ENCODE peak calls at places on chromosomes 2 and 18, in five cellular contexts. T, B, N, L and H are unnamed samples.

GRCh38 chr2:218959141-218959731 is at the start of gene CDK5R2:
- DNase-seq in T (peak), B (peak), N (peak), L (peak), H (peak)

GRCh38 chr2:239673641-239674040 is 272.8 kb upstream of the HDAC4 start:
- DNase-seq in T (no peak), B (no peak), N (no peak), L (no peak), H (no peak)

GRCh38 chr2:165417009-165417408 is 52.5 kb upstream of the CSRNP3 start:
- DNase-seq in T (no peak), B (no peak), N (no peak), L (no peak), H (no peak)

GRCh38 chr2:61811821-61812220 is 42.0 kb downstream of the FAM161A start:
- DNase-seq in T (no peak), B (no peak), N (peak), L (no peak), H (no peak)

GRCh38 chr18:80204142-80204541 is 43.2 kb downstream of the PARD6G start:
- DNase-seq in T (no peak), B (no peak), N (no peak), L (no peak), H (peak)

GRCh38 chr18:71951021-71951420 is 593.1 kb downstream of the CBLN2 start:
- DNase-seq in T (no peak), B (no peak), N (no peak), L (no peak), H (no peak)

GRCh38 chr2:221529943-221530652 is 42.0 kb downstream of the EPHA4 start:
- DNase-seq in T (no peak), B (no peak), N (no peak), L (no peak), H (peak)

GRCh38 chr2:223269386-223269785 is 217.4 kb downstream of the KCNE4 start:
- DNase-seq in T (no peak), B (no peak), N (no peak), L (no peak), H (no peak)

GRCh38 chr2:240245706-240246105 is 105.2 kb upstream of the OTOS start:
- DNase-seq in T (peak), B (no peak), N (no peak), L (no peak), H (no peak)

GRCh38 chr2:151819920-151820319 is 8.3 kb downstream of the ARL5A start:
- DNase-seq in T (no peak), B (no peak), N (no peak), L (no peak), H (no peak)

GRCh38 chr18:48228841-48229240 is 180.3 kb downstream of the ZBTB7C start:
- DNase-seq in T (no peak), B (no peak), N (no peak), L (no peak), H (no peak)

GRCh38 chr2:164314148-164314547 is 307.1 kb downstream of the GRB14 start:
- DNase-seq in T (no peak), B (peak), N (no peak), L (no peak), H (no peak)

GRCh38 chr2:208265371-208265806 is 666 bp upstream of the PIKFYVE start:
- DNase-seq in T (peak), B (peak), N (no peak), L (peak), H (no peak)

GRCh38 chr2:20012282-20013060 is at the start of gene MATN3:
- DNase-seq in T (no peak), B (no peak), N (no peak), L (peak), H (no peak)

GRCh38 chr2:39738941-39739340 is 40.1 kb downstream of the THUMPD2 start:
- DNase-seq in T (no peak), B (no peak), N (no peak), L (no peak), H (no peak)

GRCh38 chr2:14572588-14573089 is 59.9 kb upstream of the LRATD1 start:
- DNase-seq in T (no peak), B (no peak), N (no peak), L (no peak), H (no peak)

GRCh38 chr2:84846732-84847131 is 34.2 kb downstream of the TRABD2A start:
- DNase-seq in T (no peak), B (no peak), N (no peak), L (no peak), H (no peak)

GRCh38 chr18:41504316-41504715 is 450.7 kb upstream of the PIK3C3 start:
- DNase-seq in T (no peak), B (no peak), N (no peak), L (no peak), H (no peak)

GRCh38 chr2:207385903-207386302 is 143.9 kb upstream of the CREB1 start:
- DNase-seq in T (no peak), B (no peak), N (no peak), L (no peak), H (no peak)

GRCh38 chr18:56748698-56749268 is 97.6 kb downstream of the WDR7 start:
- DNase-seq in T (no peak), B (peak), N (peak), L (peak), H (peak)

GRCh38 chr2:17995594-17995993 is 117.1 kb downstream of the KCNS3 start:
- DNase-seq in T (no peak), B (no peak), N (no peak), L (no peak), H (no peak)

GRCh38 chr2:111918383-111918806 is 20.0 kb downstream of the MERTK start:
- DNase-seq in T (no peak), B (no peak), N (no peak), L (no peak), H (no peak)

GRCh38 chr2:231041061-231041689 is 3.9 kb downstream of the C2orf72 start:
- DNase-seq in T (no peak), B (no peak), N (no peak), L (no peak), H (no peak)

GRCh38 chr2:107717666-107718065 is 109.0 kb upstream of the RGPD4 start:
- DNase-seq in T (no peak), B (no peak), N (no peak), L (no peak), H (no peak)

GRCh38 chr2:144607899-144608477 is 88.1 kb upstream of the ZEB2 start:
- DNase-seq in T (peak), B (peak), N (no peak), L (no peak), H (no peak)

GRCh38 chr2:100260712-100261620 is 61.3 kb downstream of the LONRF2 start:
- DNase-seq in T (peak), B (peak), N (peak), L (peak), H (peak)

GRCh38 chr2:44943031-44943692 is 1.7 kb downstream of the SIX3 start:
- DNase-seq in T (no peak), B (no peak), N (no peak), L (no peak), H (no peak)

GRCh38 chr2:156892449-156893335 is 364.8 kb upstream of the GALNT5 start:
- DNase-seq in T (no peak), B (peak), N (peak), L (peak), H (peak)

GRCh38 chr2:219298759-219299371 is 10.3 kb downstream of the PTPRN start:
- DNase-seq in T (peak), B (peak), N (peak), L (peak), H (peak)

GRCh38 chr2:104570259-104570658 is 283.7 kb upstream of the POU3F3 start:
- DNase-seq in T (no peak), B (no peak), N (no peak), L (no peak), H (no peak)